ENCODE peak calls at places on chromosome 19, in five cellular contexts. G is PC-3, A is fibroblast of the aortic adventitia, M is heart left ventricle, K is tibial artery. P is an unnamed sample.

GRCh38 chr19:41623360-41623759 is 3.5 kb downstream of the CEACAM4 start:
- DNase-seq in G (no peak), A (no peak), M (no peak), K (no peak), P (no peak)

GRCh38 chr19:8373867-8374813 is 10.2 kb downstream of the ANGPTL4 start:
- DNase-seq in G (no peak), A (no peak), M (no peak), K (no peak), P (no peak)

GRCh38 chr19:5260381-5260967 is 80.1 kb downstream of the PTPRS start:
- DNase-seq in G (no peak), A (no peak), M (no peak), K (no peak), P (no peak)

GRCh38 chr19:44552324-44552723 is 22.8 kb upstream of the CEACAM20 start:
- DNase-seq in G (peak), A (peak), M (no peak), K (no peak), P (peak)

GRCh38 chr19:44367024-44367423 is 10.5 kb upstream of the ZNF112 start:
- DNase-seq in G (no peak), A (no peak), M (peak), K (no peak), P (peak)

GRCh38 chr19:40797166-40797962 is 1.6 kb upstream of the EGLN2 start:
- DNase-seq in G (no peak), A (no peak), M (no peak), K (no peak), P (no peak)

GRCh38 chr19:7658219-7658686 is 10.6 kb upstream of the RETN start:
- DNase-seq in G (no peak), A (no peak), M (no peak), K (no peak), P (no peak)

GRCh38 chr19:50568321-50569022 is at the start of gene LRRC4B:
- DNase-seq in G (no peak), A (no peak), M (no peak), K (no peak), P (peak)

GRCh38 chr19:30420881-30421280 is 48.7 kb downstream of the ZNF536 start:
- DNase-seq in G (no peak), A (no peak), M (no peak), K (no peak), P (no peak)

GRCh38 chr19:2333027-2333806 is 4.7 kb downstream of the SPPL2B start:
- DNase-seq in G (no peak), A (no peak), M (no peak), K (no peak), P (no peak)

GRCh38 chr19:18717601-18718000 is 34.1 kb downstream of the CRTC1 start:
- DNase-seq in G (no peak), A (peak), M (no peak), K (no peak), P (no peak)

GRCh38 chr19:46718934-46719551 is 2.1 kb upstream of the PRKD2 start:
- DNase-seq in G (no peak), A (no peak), M (no peak), K (no peak), P (no peak)

GRCh38 chr19:46719629-46720515 is 3.0 kb upstream of the PRKD2 start:
- DNase-seq in G (no peak), A (no peak), M (no peak), K (no peak), P (no peak)

GRCh38 chr19:46717034-46717715 is at the start of gene PRKD2:
- DNase-seq in G (peak), A (peak), M (peak), K (peak), P (peak)

GRCh38 chr19:46717716-46718143 is 816 bp upstream of the PRKD2 start:
- DNase-seq in G (no peak), A (no peak), M (no peak), K (no peak), P (no peak)

DNA sequence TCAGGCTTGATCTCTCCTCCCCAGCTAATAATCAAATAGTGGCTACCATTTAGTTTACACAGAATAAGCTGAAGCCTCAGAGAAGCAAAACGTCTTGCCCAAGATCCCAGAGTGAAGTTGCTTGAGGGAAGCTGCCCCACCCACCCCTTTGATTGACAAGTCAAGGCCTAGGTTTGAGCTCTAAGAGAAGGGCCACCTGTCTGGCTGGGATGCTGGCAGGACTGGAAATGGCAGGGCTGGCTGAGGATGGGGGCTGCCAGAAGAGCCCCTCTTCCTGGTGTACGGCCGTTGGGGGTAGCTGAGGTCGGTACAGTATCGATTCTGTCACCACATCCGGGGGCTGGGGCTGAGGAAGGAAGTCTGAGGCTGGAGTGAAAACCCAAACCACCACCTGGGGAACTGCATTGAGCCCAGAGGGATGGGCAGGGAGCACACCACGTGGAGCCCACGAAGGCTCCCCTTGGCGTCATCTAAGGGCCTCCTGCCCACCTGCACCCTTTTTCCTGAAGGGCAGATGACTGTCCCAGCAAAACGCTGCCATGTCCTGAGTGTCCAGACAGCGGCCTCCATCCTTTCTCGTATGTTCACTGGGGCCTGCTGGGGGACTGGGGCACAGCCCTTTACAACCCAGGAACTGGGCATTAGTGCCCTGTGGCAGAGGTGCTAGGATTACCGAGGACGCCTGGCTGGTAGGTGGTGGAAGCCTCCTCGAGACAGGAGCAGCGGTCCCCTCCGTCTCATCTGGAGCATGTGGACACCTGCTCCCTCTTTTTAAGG is 1.4 kb upstream of the PRKD2 start:
- DNase-seq in G (no peak), A (no peak), M (no peak), K (no peak), P (peak)
- H3K4me3 ChIP-seq in G (no peak), A (no peak), M (no peak), K (peak), P (no peak)

GRCh38 chr19:11528551-11529341 is at the start of gene ECSIT:
- DNase-seq in G (peak), A (peak), M (peak), K (peak), P (peak)

GRCh38 chr19:11535792-11536595 is 2.7 kb upstream of the CNN1 start:
- DNase-seq in G (peak), A (peak), M (peak), K (peak), P (peak)

GRCh38 chr19:11534538-11534937 is 4.1 kb upstream of the CNN1 start:
- DNase-seq in G (no peak), A (no peak), M (no peak), K (no peak), P (no peak)

GRCh38 chr19:11530432-11530831 is 1.5 kb upstream of the ECSIT start:
- DNase-seq in G (peak), A (peak), M (peak), K (peak), P (peak)
- TF ChIP-seq CTCF in G (peak), A (no peak), M (no peak), K (no peak), P (peak)

GRCh38 chr19:13016628-13017305 is 21.5 kb downstream of the NFIX start:
- DNase-seq in G (peak), A (peak), M (no peak), K (no peak), P (no peak)

GRCh38 chr19:13017306-13018036 is 22.2 kb downstream of the NFIX start:
- DNase-seq in G (peak), A (peak), M (no peak), K (no peak), P (no peak)

GRCh38 chr19:13014921-13015280 is 19.6 kb downstream of the NFIX start:
- DNase-seq in G (peak), A (peak), M (no peak), K (no peak), P (no peak)

GRCh38 chr19:13015361-13016231 is 20.3 kb downstream of the NFIX start:
- DNase-seq in G (peak), A (peak), M (no peak), K (no peak), P (peak)

GRCh38 chr19:13016245-13016627 is 21.0 kb downstream of the NFIX start:
- DNase-seq in G (peak), A (peak), M (no peak), K (no peak), P (no peak)
- H3K4me3 ChIP-seq in G (peak), A (peak), M (no peak), K (peak), P (no peak)

GRCh38 chr19:19777692-19778091 is 43.9 kb downstream of the ZNF506 start:
- DNase-seq in G (no peak), A (no peak), M (no peak), K (no peak), P (no peak)

GRCh38 chr19:19778666-19779065 is 42.9 kb downstream of the ZNF506 start:
- DNase-seq in G (no peak), A (no peak), M (no peak), K (no peak), P (no peak)

GRCh38 chr19:19788015-19788414 is 33.5 kb downstream of the ZNF506 start:
- DNase-seq in G (no peak), A (no peak), M (no peak), K (no peak), P (no peak)

GRCh38 chr19:19782783-19783182 is 38.8 kb downstream of the ZNF506 start:
- DNase-seq in G (no peak), A (no peak), M (no peak), K (no peak), P (no peak)
- TF ChIP-seq CTCF in G (no peak), A (no peak), M (no peak), K (no peak), P (no peak)